ENCODE peak calls at places on chromosomes 3 and 15, in five cellular contexts. L is ovary, E is IMR-90, U is stomach, Q is heart left ventricle. V is an unnamed sample.

GRCh38 chr3:4729061-4729973 is 236.2 kb downstream of the ITPR1 start:
- DNase-seq in Q (no peak), E (no peak), L (no peak), U (no peak), V (no peak)

GRCh38 chr3:150158974-150159625 is 188.4 kb upstream of the PFN2 start:
- DNase-seq in U (no peak), E (peak; percentile 44), Q (no peak), L (no peak), V (no peak)

GRCh38 chr3:58383904-58384303 is 49.7 kb downstream of the PDHB start:
- DNase-seq in Q (peak; percentile 40), E (peak; percentile 99), L (no peak), U (no peak), V (no peak)

GRCh38 chr3:118818386-118818785 is 216.3 kb downstream of the IGSF11 start:
- DNase-seq in L (no peak), E (peak; percentile 32), Q (no peak), U (no peak), V (no peak)

GRCh38 chr3:122890077-122890484 is 95.2 kb downstream of the SLC49A4 start:
- DNase-seq in E (peak; percentile 42), U (no peak), Q (peak; percentile 80), L (peak; percentile 56), V (no peak)

GRCh38 chr3:69389520-69390248 is 3.8 kb upstream of the FRMD4B start:
- DNase-seq in Q (no peak), U (no peak), L (no peak), E (no peak), V (no peak)

GRCh38 chr3:175155172-175155571 is 296.0 kb downstream of the NAALADL2 start:
- DNase-seq in E (no peak), L (no peak), Q (no peak), U (peak; percentile 49), V (no peak)

GRCh38 chr3:120652281-120652680 is 29.8 kb downstream of the HGD start:
- DNase-seq in Q (no peak), U (no peak), E (no peak), L (no peak), V (no peak)

DNA sequence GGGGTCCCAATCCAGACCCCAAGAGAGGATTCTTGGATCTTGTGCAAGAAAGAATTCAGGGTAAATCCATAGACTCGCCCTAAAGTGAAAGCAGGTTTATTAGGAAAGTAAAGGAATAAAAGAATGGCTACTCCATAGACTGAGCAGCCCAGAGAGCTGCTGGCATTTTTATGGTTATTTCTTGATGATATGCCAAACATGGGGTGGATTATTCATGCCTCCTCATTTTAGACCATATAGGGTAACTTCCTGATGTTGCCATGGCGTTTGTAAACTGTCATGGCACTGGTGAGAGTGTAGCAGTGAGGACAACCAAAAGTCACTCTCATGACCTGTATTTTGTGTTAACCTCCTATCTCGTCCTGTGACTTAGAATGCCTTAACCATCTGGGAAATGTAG is 142.2 kb downstream of the DOCK3 start:
- DNase-seq in L (no peak), Q (no peak), E (no peak), U (no peak), V (no peak)
- H3K4me3 ChIP-seq in L (no peak overlapping the region), Q (no peak overlapping the region), E (no peak overlapping the region), U (no peak overlapping the region), V (no peak overlapping the region)

GRCh38 chr15:57553526-57553925 is 38.2 kb upstream of the MYZAP start:
- DNase-seq in E (no peak), U (no peak), L (no peak), Q (no peak), V (no peak)

GRCh38 chr15:57550640-57551039 is 41.1 kb upstream of the MYZAP start:
- DNase-seq in E (no peak), L (no peak), U (peak; percentile 96), Q (peak; percentile 83), V (no peak)

GRCh38 chr15:57549935-57550334 is 41.8 kb upstream of the MYZAP start:
- DNase-seq in U (no peak), L (no peak), Q (peak; percentile 64), E (no peak), V (no peak)

GRCh38 chr15:57552678-57553334 is 38.9 kb upstream of the MYZAP start:
- DNase-seq in U (no peak), Q (no peak), E (no peak), L (no peak), V (no peak)

DNA sequence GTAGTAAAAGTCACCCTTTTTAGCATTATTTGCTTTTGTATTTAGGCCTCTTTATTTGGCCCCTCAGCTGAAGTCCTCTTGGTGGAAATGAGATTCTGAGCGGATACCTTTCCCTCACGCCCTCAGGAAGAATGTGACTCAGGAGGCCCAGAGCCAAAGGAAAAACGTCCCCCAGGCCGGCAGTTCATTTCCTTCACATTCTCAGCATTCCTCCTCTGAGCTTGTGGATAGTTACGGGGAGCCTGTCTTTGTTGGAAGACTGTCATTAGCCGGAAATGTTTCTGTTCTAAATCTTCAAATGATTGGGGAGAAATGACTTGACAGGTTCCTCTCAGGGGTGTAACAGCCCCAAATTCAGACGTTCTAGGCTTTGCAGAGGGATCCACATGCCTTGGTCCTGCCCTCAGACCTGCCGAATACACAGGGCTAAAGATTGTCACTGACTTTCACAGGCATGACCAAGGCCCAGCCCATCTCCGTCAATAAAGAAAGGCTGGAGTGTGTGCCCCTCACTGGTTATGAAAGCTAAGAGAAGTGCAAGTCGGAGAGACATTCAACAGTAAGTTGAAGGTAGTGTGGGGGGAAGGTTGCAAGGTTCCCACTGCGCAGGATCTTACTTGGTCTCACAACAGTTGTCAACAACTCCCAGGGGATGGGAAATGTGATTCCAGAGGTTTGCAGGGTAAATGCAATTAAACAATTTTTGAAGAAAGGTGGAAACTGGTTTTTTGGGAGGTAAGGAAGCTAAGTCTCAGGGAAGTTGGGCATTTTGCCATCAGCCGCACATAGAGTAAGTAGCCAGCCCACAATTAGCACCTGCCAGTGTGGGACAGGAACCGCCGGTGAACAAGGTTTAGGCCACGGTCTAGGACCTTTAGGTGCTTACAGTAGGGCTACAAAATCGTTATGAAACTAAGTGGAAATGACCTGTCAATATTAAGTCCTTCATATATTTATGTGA is 39.7 kb upstream of the MYZAP start:
- DNase-seq in L (no peak), E (peak; percentile 70), Q (no peak), U (peak; percentile 68), V (no peak)
- H3K27ac ChIP-seq in L (no peak overlapping the region), E (no peak overlapping the region), Q (peak overlapping the region; percentile 67), U (peak overlapping the region; percentile 90), V (no peak overlapping the region)

GRCh38 chr3:143120716-143121239 is 1.2 kb downstream of the CHST2 start:
- DNase-seq in Q (no peak), E (peak; percentile 26), L (peak; percentile 52), U (peak; percentile 27), V (peak; percentile 64)
- H3K27me3 ChIP-seq in Q (peaks cover 4% of the 10 kb centered on the region), E (peaks cover 7% of the 10 kb centered on the region), L (no peaks in the 10 kb centered on the region), U (peaks cover 34% of the 10 kb centered on the region), V (no peaks in the 10 kb centered on the region)

GRCh38 chr3:126287171-126287535 is 70.1 kb downstream of the KLF15 start:
- DNase-seq in U (no peak), L (no peak), Q (no peak), E (no peak), V (no peak)

GRCh38 chr3:126290325-126290724 is 66.9 kb downstream of the KLF15 start:
- DNase-seq in L (no peak), U (no peak), E (no peak), Q (no peak), V (no peak)

GRCh38 chr3:126285369-126285768 is 71.8 kb downstream of the KLF15 start:
- DNase-seq in L (no peak), E (no peak), U (no peak), Q (no peak), V (no peak)

GRCh38 chr3:126288314-126288713 is 68.9 kb downstream of the KLF15 start:
- DNase-seq in U (peak; percentile 73), Q (peak; percentile 76), L (no peak), E (no peak), V (no peak)

DNA sequence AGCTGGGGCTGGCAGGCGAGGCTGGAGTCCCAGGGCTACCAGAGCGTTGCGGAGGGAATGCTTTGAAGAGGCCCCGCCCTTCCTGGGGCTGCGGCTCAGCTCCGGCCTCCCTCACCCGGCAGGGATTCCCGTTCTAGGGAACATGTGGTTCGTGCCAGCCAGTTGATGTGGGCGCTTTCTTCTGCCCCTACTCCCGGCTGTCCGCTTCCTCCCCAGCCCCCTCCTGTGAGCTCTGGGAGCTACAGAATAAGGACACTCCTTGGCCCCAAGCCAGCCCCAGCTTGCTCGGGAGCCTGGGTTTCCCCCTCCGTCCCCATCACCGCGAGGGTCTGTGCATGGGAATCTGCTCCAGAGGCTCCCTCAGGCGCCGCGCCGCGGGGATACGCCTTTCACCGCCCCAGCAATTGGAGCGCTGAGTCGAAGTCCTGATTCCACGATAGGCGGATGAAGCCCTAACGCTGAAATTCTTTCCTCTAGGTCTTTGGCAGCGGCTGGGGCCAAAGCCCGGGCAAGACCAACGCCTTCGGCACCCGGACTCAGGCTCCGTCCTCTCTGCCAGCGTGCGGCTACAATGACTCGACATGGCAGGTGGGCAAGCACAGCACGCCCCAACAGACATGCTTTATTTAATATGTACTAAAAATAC is 69.5 kb downstream of the KLF15 start:
- DNase-seq in L (peak; percentile 85), U (peak; percentile 75), E (peak; percentile 28), Q (peak; percentile 87), V (no peak)
- H3K4me3 ChIP-seq in L (peak overlapping the region; percentile 33), U (peak overlapping the region; percentile 43), E (peak overlapping the region; percentile 23), Q (peak overlapping the region; percentile 50), V (no peak overlapping the region)

DNA sequence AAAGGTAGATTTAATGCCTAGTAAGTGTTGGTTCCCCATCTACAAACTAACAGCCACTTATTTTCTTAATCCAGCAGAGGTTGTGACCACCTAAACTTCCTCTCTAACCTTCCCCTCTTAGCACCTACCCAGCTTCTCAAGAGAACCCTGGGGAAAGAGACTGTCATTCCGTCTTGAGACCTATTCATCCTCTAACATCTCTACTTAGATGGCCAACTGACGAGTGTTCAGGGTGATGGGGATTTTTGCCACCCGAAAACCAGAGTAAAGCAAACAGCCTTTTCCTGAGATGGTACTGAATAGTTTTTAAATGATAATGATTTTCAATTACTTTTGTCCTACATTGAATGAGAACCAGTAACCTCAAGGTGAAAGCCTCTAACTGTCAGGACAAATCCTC is 9.3 kb upstream of the GBE1 start:
- DNase-seq in L (no peak), E (no peak), U (no peak), Q (no peak), V (no peak)
- H3K27ac ChIP-seq in L (no peak overlapping the region), E (no peak overlapping the region), U (no peak overlapping the region), Q (no peak overlapping the region), V (no peak overlapping the region)

DNA sequence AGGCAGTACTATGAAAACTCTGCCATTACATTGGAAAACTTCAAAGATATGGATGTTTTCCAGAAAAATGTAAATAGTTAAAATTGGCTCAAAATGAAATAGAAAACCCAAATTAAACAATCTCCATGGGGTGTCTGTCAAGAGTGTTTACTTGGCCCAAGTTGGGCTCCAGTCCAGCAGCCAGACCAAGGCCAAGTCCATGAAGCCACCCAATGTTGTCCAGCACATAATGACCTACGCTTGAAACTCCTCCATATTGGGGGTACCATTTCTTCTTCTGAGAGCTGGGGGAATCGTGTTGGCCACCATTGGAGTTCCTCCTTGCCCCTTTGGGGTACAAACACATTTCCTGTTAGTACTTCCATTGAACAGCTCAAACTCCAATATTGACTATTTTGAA is 37.0 kb downstream of the CTXND1 start:
- DNase-seq in U (no peak), L (no peak), Q (no peak), E (no peak), V (no peak)
- H3K27me3 ChIP-seq in U (no peaks in the 10 kb centered on the region), L (no peaks in the 10 kb centered on the region), Q (no peaks in the 10 kb centered on the region), E (peaks cover 11% of the 10 kb centered on the region), V (no peaks in the 10 kb centered on the region)

GRCh38 chr3:167114619-167115018 is 265.5 kb downstream of the ZBBX start:
- DNase-seq in L (no peak), U (no peak), Q (no peak), E (no peak), V (no peak)
- H3K4me3 ChIP-seq in L (no peak overlapping the region), U (no peak overlapping the region), Q (no peak overlapping the region), E (no peak overlapping the region), V (no peak overlapping the region)

V was measured in naive thymus-derived CD4-positive, alpha-beta T cell.